ENCODE peak calls at places on chromosomes 3 and 15, in four cellular contexts. V is ovary, T is Peyer's patch, H is GM23248. K is an unnamed sample.

GRCh38 chr3:81472600-81473362 is 288.7 kb downstream of the GBE1 start:
- DNase-seq in T (no peak), V (no peak), H (no peak), K (no peak)

GRCh38 chr3:123122525-123123315 is 55.9 kb downstream of the PDIA5 start:
- DNase-seq in H (peak; percentile 49), V (no peak), T (no peak), K (no peak)

GRCh38 chr15:64522226-64522823 is 61.9 kb downstream of the ZNF609 start:
- DNase-seq in V (no peak), H (no peak), T (no peak), K (no peak)

GRCh38 chr3:22886394-22886793 is 316.7 kb upstream of the UBE2E2 start:
- DNase-seq in V (no peak), T (no peak), H (no peak), K (no peak)

GRCh38 chr3:178558637-178559036 is 22.4 kb downstream of the KCNMB2 start:
- DNase-seq in T (no peak), H (no peak), V (no peak), K (no peak)

GRCh38 chr3:38283810-38284775 is 2.0 kb downstream of the SLC22A14 start:
- DNase-seq in H (peak; percentile 90), T (no peak), V (no peak), K (no peak)

GRCh38 chr3:29850641-29851040 is 569.8 kb downstream of the RBMS3 start:
- DNase-seq in T (no peak), V (no peak), H (no peak), K (no peak)

GRCh38 chr15:59746777-59747176 is 57.7 kb upstream of the BNIP2 start:
- DNase-seq in V (no peak), T (no peak), H (no peak), K (no peak)

GRCh38 chr3:39960515-39961403 is 151.3 kb downstream of the MYRIP start:
- DNase-seq in V (no peak), T (no peak), H (peak; percentile 30), K (no peak)

GRCh38 chr3:188954590-188955208 is 217.1 kb upstream of the TPRG1 start:
- DNase-seq in T (peak; percentile 75), H (peak; percentile 89), V (peak; percentile 85), K (peak; percentile 86)

GRCh38 chr3:39601241-39601640 is 133.8 kb downstream of the MOBP start:
- DNase-seq in V (no peak), H (no peak), T (no peak), K (no peak)

GRCh38 chr3:55720614-55721013 is 233.5 kb upstream of the WNT5A start:
- DNase-seq in H (peak; percentile 58), T (no peak), V (no peak), K (no peak)

GRCh38 chr15:64224508-64224907 is 61.7 kb upstream of the PPIB start:
- DNase-seq in T (no peak), H (peak; percentile 56), V (no peak), K (peak; percentile 47)

GRCh38 chr3:104629038-104629437 is 737.7 kb upstream of the ALCAM start:
- DNase-seq in V (no peak), T (no peak), H (peak; percentile 86), K (no peak)

GRCh38 chr15:99306694-99307338 is 55.5 kb downstream of the LRRC28 start:
- DNase-seq in H (no peak), V (no peak), T (no peak), K (peak; percentile 29)

GRCh38 chr3:26099692-26100091 is 309.8 kb downstream of the OXSM start:
- DNase-seq in H (no peak), V (no peak), T (no peak), K (no peak)

GRCh38 chr15:44300567-44300966 is 12.0 kb downstream of the GOLM2 start:
- DNase-seq in V (no peak), T (no peak), H (no peak), K (no peak)

GRCh38 chr3:133927543-133928066 is 31.9 kb upstream of the RAB6B start:
- DNase-seq in H (peak; percentile 65), V (peak; percentile 77), T (peak; percentile 44), K (peak; percentile 35)

GRCh38 chr3:44235604-44236484 is 5.8 kb upstream of the TOPAZ1 start:
- DNase-seq in T (peak; percentile 27), H (peak; percentile 92), V (peak; percentile 29), K (peak; percentile 71)

GRCh38 chr3:132256984-132257383 is 60.2 kb upstream of the ACP3 start:
- DNase-seq in H (peak; percentile 72), T (no peak), V (no peak), K (peak; percentile 61)

GRCh38 chr15:39692464-39693327 is 89.9 kb downstream of the FSIP1 start:
- DNase-seq in H (no peak), V (no peak), T (no peak), K (no peak)
- H3K4me1 ChIP-seq in H (peaks cover 6% of the 10 kb centered on the region), V (peaks cover 1% of the 10 kb centered on the region), T (peaks cover 9% of the 10 kb centered on the region), K (no peaks in the 10 kb centered on the region)

GRCh38 chr3:50606596-50606995 is 5.0 kb downstream of the CISH start:
- DNase-seq in V (no peak), T (peak; percentile 43), H (no peak), K (no peak)
- H3K4me1 ChIP-seq in V (peaks cover 57% of the 10 kb centered on the region), T (peaks cover 72% of the 10 kb centered on the region), H (peaks cover 11% of the 10 kb centered on the region), K (peaks cover 98% of the 10 kb centered on the region)

DNA sequence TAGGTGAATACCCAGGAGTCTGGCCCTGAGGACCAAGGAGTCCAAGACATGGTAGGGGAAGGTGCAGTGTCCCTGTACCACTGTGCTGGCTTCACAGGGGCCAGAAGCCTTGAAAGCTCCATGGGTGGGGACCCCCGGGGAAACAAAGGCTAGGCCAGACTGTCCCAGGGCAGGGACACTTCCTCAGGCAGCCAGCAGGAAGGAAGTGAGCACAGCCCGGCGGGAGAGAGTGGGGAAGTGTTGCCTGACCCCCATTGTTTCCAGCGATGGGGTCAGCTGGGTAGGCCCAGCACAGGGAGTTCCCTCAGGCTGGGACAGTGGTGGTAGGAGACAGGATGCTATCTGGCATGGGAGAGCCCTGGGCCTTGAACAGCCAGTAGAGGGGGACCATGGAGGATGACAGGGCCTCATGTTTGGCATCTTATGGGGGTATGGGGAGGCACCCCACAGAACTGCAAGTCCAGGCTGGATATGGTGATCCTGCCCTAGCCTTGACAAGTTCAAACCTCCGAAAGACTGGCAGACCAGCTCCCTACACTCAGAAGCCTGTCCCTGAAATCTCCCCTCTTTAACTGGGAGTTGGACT is 1.2 kb upstream of the HYAL2 start:
- DNase-seq in T (no peak), V (peak; percentile 44), H (no peak), K (no peak)
- H3K4me1 ChIP-seq in T (peaks cover 50% of the 10 kb centered on the region), V (peaks cover 24% of the 10 kb centered on the region), H (peaks cover 21% of the 10 kb centered on the region), K (peaks cover 65% of the 10 kb centered on the region)

GRCh38 chr3:14676881-14677280 is 1.9 kb downstream of the C3orf20 start:
- DNase-seq in T (no peak), H (no peak), V (no peak), K (no peak)

GRCh38 chr3:14672588-14672987 is 2.4 kb upstream of the C3orf20 start:
- DNase-seq in H (no peak), V (no peak), T (no peak), K (no peak)

GRCh38 chr3:14680115-14680514 is 5.2 kb downstream of the C3orf20 start:
- DNase-seq in T (no peak), H (no peak), V (no peak), K (no peak)

GRCh38 chr3:14678015-14678503 is 3.1 kb downstream of the C3orf20 start:
- DNase-seq in V (no peak), H (no peak), T (no peak), K (no peak)

GRCh38 chr3:14674841-14675240 is at the start of gene C3orf20:
- DNase-seq in T (no peak), H (no peak), V (no peak), K (no peak)
- H3K4me1 ChIP-seq in T (no peaks in the 10 kb centered on the region), H (no peaks in the 10 kb centered on the region), V (no peaks in the 10 kb centered on the region), K (peaks cover 4% of the 10 kb centered on the region)

DNA sequence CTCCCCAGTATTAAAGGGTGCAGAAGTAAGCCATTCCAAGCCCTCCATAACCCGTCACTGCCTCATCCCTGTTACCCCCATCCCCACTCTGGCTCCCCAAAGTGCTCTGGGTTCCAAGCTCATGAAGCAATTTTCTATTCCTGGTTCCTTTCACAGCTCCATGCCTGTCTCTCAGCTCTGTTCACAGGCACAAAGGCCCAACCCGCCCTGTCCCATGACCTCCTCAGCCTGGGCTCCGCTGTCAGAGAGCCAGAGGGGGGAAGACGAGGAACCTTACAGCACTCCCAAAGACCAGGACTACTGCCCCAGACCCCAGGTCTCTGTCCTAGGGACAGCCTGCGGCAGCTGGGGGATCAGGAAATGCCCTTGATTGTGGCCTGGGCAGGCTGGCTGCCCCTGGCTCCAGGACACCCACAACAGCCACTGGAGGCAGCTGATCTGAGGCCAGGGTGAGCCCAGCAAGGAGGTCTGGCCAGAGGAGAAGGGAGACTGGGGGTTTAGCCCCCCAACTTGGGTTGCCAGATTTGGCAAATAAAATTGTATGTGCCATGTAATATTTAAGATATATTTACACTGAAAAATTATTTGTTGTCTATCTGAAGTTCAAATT is 43.2 kb upstream of the LINGO1 start:
- DNase-seq in V (no peak), H (no peak), T (no peak), K (no peak)
- H3K4me1 ChIP-seq in V (no peaks in the 10 kb centered on the region), H (no peaks in the 10 kb centered on the region), T (no peaks in the 10 kb centered on the region), K (no peaks in the 10 kb centered on the region)

GRCh38 chr3:126928921-126929485 is 53.9 kb upstream of the PLXNA1 start:
- DNase-seq in V (no peak), T (no peak), H (no peak), K (no peak)
- H3K4me1 ChIP-seq in V (peaks cover 7% of the 10 kb centered on the region), T (peaks cover 13% of the 10 kb centered on the region), H (peaks cover 39% of the 10 kb centered on the region), K (peaks cover 7% of the 10 kb centered on the region)

GRCh38 chr3:185760091-185760490 is 64.8 kb downstream of the IGF2BP2 start:
- DNase-seq in H (peak; percentile 60), V (no peak), T (no peak), K (no peak)

GRCh38 chr3:185764168-185764988 is 60.5 kb downstream of the IGF2BP2 start:
- DNase-seq in H (peak; percentile 81), V (peak; percentile 25), T (no peak), K (no peak)

GRCh38 chr3:185760550-185760949 is 64.3 kb downstream of the IGF2BP2 start:
- DNase-seq in T (no peak), V (no peak), H (peak; percentile 40), K (no peak)

GRCh38 chr3:185766645-185767323 is 58.1 kb downstream of the IGF2BP2 start:
- DNase-seq in V (no peak), H (no peak), T (no peak), K (no peak)

GRCh38 chr3:185763347-185764010 is 61.4 kb downstream of the IGF2BP2 start:
- DNase-seq in V (no peak), H (no peak), T (no peak), K (no peak)
- H3K4me1 ChIP-seq in V (peaks cover 8% of the 10 kb centered on the region), H (peaks cover 74% of the 10 kb centered on the region), T (peaks cover 21% of the 10 kb centered on the region), K (peaks cover 16% of the 10 kb centered on the region)

GRCh38 chr15:90932660-90932991 is 277 bp upstream of the HDDC3 start:
- DNase-seq in V (no peak), H (no peak), T (no peak), K (no peak)

GRCh38 chr15:90934256-90934948 is 683 bp upstream of the UNC45A start:
- DNase-seq in V (peak; percentile 86), H (peak; percentile 87), T (peak; percentile 90), K (peak; percentile 89)

GRCh38 chr15:90933310-90933709 is 961 bp upstream of the HDDC3 start:
- DNase-seq in H (no peak), V (no peak), T (no peak), K (no peak)

GRCh38 chr15:90936823-90937222 is 1.7 kb downstream of the UNC45A start:
- DNase-seq in T (no peak), V (no peak), H (no peak), K (no peak)

GRCh38 chr15:90934949-90935751 is at the start of gene UNC45A:
- DNase-seq in V (peak; percentile 92), T (peak; percentile 97), H (peak; percentile 93), K (peak; percentile 96)
- H3K4me1 ChIP-seq in V (peaks cover 18% of the 10 kb centered on the region), T (peaks cover 44% of the 10 kb centered on the region), H (peaks cover 14% of the 10 kb centered on the region), K (peaks cover 51% of the 10 kb centered on the region)

K was measured in body of pancreas.